ENCODE peak calls at places on chromosome 2, in six cellular contexts. P, C, F, K, A and J are unnamed samples. For H3K27me3, the result is how much of the 10 kb centered on the place peaks cover.

GRCh38 chr2:233373316-233373715 is 19.0 kb downstream of the DGKD start:
- DNase-seq in P (no peak), C (no peak), F (no peak), K (no peak), A (no peak), J (no peak)

GRCh38 chr2:207469380-207469779 is 60.4 kb upstream of the CREB1 start:
- DNase-seq in P (no peak), C (no peak), F (no peak), K (no peak), A (no peak), J (no peak)

GRCh38 chr2:118864207-118864606 is 16.8 kb upstream of the EN1 start:
- DNase-seq in P (peak), C (no peak), F (no peak), K (no peak), A (no peak), J (no peak)

GRCh38 chr2:71742953-71743601 is 289.7 kb downstream of the DYSF start:
- DNase-seq in P (no peak), C (peak), F (no peak), K (peak), A (peak), J (no peak)

GRCh38 chr2:118061135-118061955 is 26.9 kb upstream of the INSIG2 start:
- DNase-seq in P (no peak), C (peak), F (no peak), K (peak), A (no peak), J (no peak)

GRCh38 chr2:222796413-222797103 is 64.3 kb upstream of the ACSL3 start:
- DNase-seq in P (no peak), C (no peak), F (no peak), K (peak), A (peak), J (no peak)

GRCh38 chr2:193469251-193469650 is 1274.5 kb upstream of the TMEFF2 start:
- DNase-seq in P (no peak), C (no peak), F (no peak), K (no peak), A (no peak), J (no peak)

GRCh38 chr2:18791172-18791797 is 201.9 kb upstream of the NT5C1B start:
- DNase-seq in P (no peak), C (no peak), F (no peak), K (no peak), A (no peak), J (no peak)

GRCh38 chr2:100780203-100781008 is 39.5 kb upstream of the NPAS2 start:
- DNase-seq in P (no peak), C (no peak), F (no peak), K (peak), A (peak), J (no peak)

GRCh38 chr2:182668671-182669070 is 47.4 kb upstream of the DNAJC10 start:
- DNase-seq in P (no peak), C (no peak), F (no peak), K (peak), A (peak), J (no peak)

GRCh38 chr2:197707316-197708213 is 2.4 kb downstream of the MARS2 start:
- DNase-seq in P (no peak), C (no peak), F (no peak), K (no peak), A (no peak), J (no peak)

GRCh38 chr2:24018241-24018640 is 8.4 kb downstream of the MFSD2B start:
- DNase-seq in P (no peak), C (no peak), F (no peak), K (no peak), A (no peak), J (no peak)

GRCh38 chr2:239589855-239590254 is 189.0 kb upstream of the HDAC4 start:
- DNase-seq in P (peak), C (no peak), F (peak), K (no peak), A (no peak), J (peak)

GRCh38 chr2:61694312-61695274 is 156.4 kb upstream of the XPO1 start:
- DNase-seq in P (peak), C (peak), F (peak), K (peak), A (peak), J (peak)

GRCh38 chr2:136005462-136006205 is 20.2 kb upstream of the DARS1 start:
- DNase-seq in P (no peak), C (peak), F (no peak), K (no peak), A (no peak), J (no peak)

GRCh38 chr2:156401863-156402262 is 34.3 kb upstream of the GPD2 start:
- DNase-seq in P (no peak), C (no peak), F (no peak), K (no peak), A (peak), J (no peak)

GRCh38 chr2:196607073-196607472 is 32.4 kb upstream of the CCDC150 start:
- DNase-seq in P (no peak), C (no peak), F (no peak), K (no peak), A (no peak), J (no peak)

GRCh38 chr2:182907081-182907830 is 40.8 kb upstream of the FRZB start:
- DNase-seq in P (no peak), C (peak), F (no peak), K (no peak), A (no peak), J (no peak)

GRCh38 chr2:238591732-238592131 is 165.0 kb downstream of the ASB1 start:
- DNase-seq in P (no peak), C (no peak), F (no peak), K (no peak), A (no peak), J (no peak)

GRCh38 chr2:26455801-26456700 is 21.9 kb downstream of the OTOF start:
- DNase-seq in P (no peak), C (peak), F (peak), K (no peak), A (peak), J (no peak)

GRCh38 chr2:102839668-102840388 is 78.0 kb downstream of the TMEM182 start:
- DNase-seq in P (no peak), C (no peak), F (no peak), K (peak), A (peak), J (no peak)

GRCh38 chr2:201901770-201902169 is 95.4 kb downstream of the CDK15 start:
- DNase-seq in P (no peak), C (no peak), F (no peak), K (no peak), A (no peak), J (no peak)

GRCh38 chr2:49248506-49248905 is 94.2 kb upstream of the FSHR start:
- DNase-seq in P (no peak), C (no peak), F (no peak), K (no peak), A (no peak), J (peak)

GRCh38 chr2:919672-920071 is 31.0 kb upstream of the SNTG2 start:
- DNase-seq in P (no peak), C (no peak), F (no peak), K (no peak), A (no peak), J (no peak)

GRCh38 chr2:63056309-63057065 is 5.9 kb downstream of the OTX1 start:
- DNase-seq in P (no peak), C (no peak), F (no peak), K (no peak), A (peak), J (no peak)

GRCh38 chr2:212646698-212647097 is 108.1 kb upstream of the ERBB4 start:
- DNase-seq in P (no peak), C (no peak), F (no peak), K (no peak), A (no peak), J (no peak)

GRCh38 chr2:3222636-3223035 is 155.0 kb downstream of the EIPR1 start:
- DNase-seq in P (no peak), C (no peak), F (no peak), K (no peak), A (no peak), J (no peak)

GRCh38 chr2:191486584-191487320 is 191.2 kb upstream of the NABP1 start:
- DNase-seq in P (no peak), C (no peak), F (no peak), K (peak), A (peak), J (peak)

GRCh38 chr2:25567406-25567805 is 106.0 kb downstream of the DTNB start:
- DNase-seq in P (no peak), C (no peak), F (no peak), K (no peak), A (no peak), J (no peak)

GRCh38 chr2:230434677-230435324 is 18.8 kb downstream of the SP100 start:
- DNase-seq in P (no peak), C (no peak), F (no peak), K (no peak), A (no peak), J (no peak)

GRCh38 chr2:237319887-237320286 is 94.1 kb downstream of the COL6A3 start:
- DNase-seq in P (no peak), C (no peak), F (no peak), K (no peak), A (no peak), J (no peak)

GRCh38 chr2:237320801-237321563 is 93.0 kb downstream of the COL6A3 start:
- DNase-seq in P (no peak), C (peak), F (no peak), K (no peak), A (no peak), J (no peak)

GRCh38 chr2:237322564-237322963 is 91.4 kb downstream of the COL6A3 start:
- DNase-seq in P (no peak), C (no peak), F (no peak), K (peak), A (no peak), J (no peak)

GRCh38 chr2:237323656-237324055 is 90.3 kb downstream of the COL6A3 start:
- DNase-seq in P (no peak), C (no peak), F (no peak), K (no peak), A (no peak), J (no peak)

DNA sequence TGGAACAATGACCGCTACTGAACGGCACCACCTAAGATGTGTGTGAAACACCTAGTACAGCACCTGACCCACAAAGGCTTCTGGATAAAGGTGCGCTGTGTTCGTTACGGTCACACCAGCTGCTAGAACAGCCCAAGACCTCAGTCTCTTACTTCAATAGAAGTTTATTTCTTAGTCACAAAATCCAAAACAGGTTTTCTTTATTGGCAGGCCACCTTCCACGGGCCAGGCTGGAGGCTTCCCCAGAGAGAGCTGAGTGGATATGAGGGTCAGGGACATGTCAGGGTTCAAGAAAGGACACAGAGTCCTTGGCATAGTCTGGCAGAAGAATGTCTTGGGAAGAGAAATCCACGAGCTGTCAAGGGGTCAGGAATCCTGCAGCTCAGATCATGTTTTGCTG is 92.2 kb downstream of the COL6A3 start:
- DNase-seq in P (no peak), C (no peak), F (no peak), K (no peak), A (no peak), J (no peak)
- H3K27ac ChIP-seq in P (peak), C (peak), F (no peak), K (no peak), A (no peak), J (no peak)

DNA sequence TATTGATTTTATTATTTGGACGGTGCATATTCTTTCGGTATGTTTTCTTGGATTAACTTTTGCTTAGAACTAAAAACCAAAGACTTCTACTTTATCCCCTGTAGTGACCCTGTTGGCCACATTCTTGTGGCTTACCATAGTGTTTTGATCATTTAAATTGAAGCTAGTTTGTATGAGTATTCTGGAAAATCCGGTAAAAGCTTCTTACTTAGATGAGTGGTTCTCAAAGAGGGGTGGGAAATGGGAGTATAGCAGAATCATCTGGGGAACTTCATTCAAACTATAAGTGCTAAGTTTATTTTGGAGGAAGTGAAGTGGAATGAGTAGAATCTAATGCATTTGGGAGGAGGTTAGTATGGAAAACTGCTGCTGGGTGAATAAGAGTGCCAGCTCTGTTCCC is 3.8 kb downstream of the PPP1CB start:
- DNase-seq in P (no peak), C (no peak), F (no peak), K (no peak), A (no peak), J (no peak)
- H3K4me3 ChIP-seq in P (peak), C (peak), F (peak), K (peak), A (no peak), J (no peak)

GRCh38 chr2:104857262-104858221 is 3.6 kb downstream of the POU3F3 start:
- DNase-seq in P (no peak), C (no peak), F (no peak), K (no peak), A (no peak), J (no peak)
- H3K27me3 ChIP-seq in P (half or more), C (half or more), F (half or more), K (half or more), A (half or more), J (half or more)

DNA sequence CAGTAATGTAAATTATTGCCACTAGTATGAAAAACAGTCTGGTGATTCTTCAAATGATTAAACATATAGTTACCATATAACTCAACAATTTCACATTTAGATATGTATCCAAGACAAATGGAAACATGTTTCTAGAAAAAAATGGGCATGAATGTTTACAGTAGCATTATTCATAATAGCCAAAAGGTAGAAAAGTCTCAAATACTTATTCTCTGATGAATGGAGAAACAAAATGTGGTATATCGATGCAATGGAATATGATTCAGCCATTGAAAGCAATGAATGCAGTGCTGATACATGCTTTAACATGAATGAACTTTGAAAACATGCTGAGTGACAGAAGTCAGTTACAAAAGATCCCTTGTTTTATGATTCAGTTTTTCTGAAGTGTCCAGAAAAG is 304.7 kb upstream of the ZEB2 start:
- DNase-seq in P (no peak), C (no peak), F (no peak), K (no peak), A (no peak), J (no peak)
- H3K27ac ChIP-seq in P (no peak), C (no peak), F (no peak), K (no peak), A (no peak), J (no peak)

GRCh38 chr2:217942731-217943335 is 60.0 kb downstream of the TNS1 start:
- DNase-seq in P (peak), C (no peak), F (peak), K (peak), A (no peak), J (no peak)

GRCh38 chr2:217941339-217941738 is 61.5 kb downstream of the TNS1 start:
- DNase-seq in P (peak), C (no peak), F (no peak), K (no peak), A (no peak), J (no peak)

GRCh38 chr2:217940261-217941220 is 62.3 kb downstream of the TNS1 start:
- DNase-seq in P (peak), C (no peak), F (peak), K (no peak), A (no peak), J (no peak)

GRCh38 chr2:217943379-217944321 is 59.1 kb downstream of the TNS1 start:
- DNase-seq in P (peak), C (peak), F (peak), K (peak), A (peak), J (no peak)

DNA sequence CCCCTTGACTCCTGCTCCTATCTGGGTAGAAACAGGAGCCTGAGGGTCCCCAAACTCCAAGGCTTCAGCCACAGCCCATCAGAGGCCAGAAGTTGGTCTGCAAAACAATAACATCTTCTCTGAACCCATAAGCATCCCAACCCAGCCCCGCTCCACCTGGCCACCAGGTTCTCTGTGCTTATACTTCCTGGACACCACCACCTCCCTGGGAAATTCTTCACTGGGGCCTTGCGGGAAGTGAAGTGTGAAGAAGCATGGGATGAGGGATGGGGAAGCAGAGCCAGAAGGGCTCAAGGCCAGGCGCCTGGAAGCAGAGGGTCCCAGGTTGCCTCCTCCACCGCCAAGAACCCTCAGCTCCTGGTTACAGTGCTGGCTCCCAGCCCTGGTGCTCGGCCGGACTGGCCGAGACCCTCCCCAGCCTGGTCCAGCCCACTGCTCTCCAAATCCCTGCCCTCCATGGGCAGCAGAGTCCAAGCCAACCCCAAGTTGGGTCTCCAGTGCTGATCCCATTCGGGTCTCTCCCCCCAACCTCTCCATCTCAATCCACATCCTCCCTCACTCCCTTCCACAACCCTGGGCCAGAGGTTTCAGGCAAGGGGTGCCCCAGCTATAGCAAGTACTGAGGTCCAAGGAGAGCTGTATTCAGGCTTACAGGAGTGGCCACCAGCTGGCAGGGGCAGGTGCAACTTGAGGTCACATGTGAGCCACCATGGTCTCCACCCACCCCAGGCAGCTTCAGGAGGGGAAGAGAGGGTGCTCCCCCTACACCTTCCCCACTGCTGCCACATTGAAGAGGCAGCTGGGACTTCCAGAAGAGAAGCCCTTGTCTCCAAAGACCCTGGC is 60.7 kb downstream of the TNS1 start:
- DNase-seq in P (peak), C (no peak), F (no peak), K (no peak), A (no peak), J (no peak)
- H3K4me3 ChIP-seq in P (peak), C (peak), F (peak), K (peak), A (peak), J (no peak)

GRCh38 chr2:218988650-218989049 is 3.7 kb upstream of the FEV start:
- DNase-seq in P (no peak), C (no peak), F (no peak), K (no peak), A (no peak), J (peak)
- H3K27me3 ChIP-seq in P (half or more), C (half or more), F (half or more), K (under half), A (half or more), J (half or more)